ENCODE peak calls at places on chromosomes 12 and 14, in four cellular contexts. R is adrenal gland; B is naive thymus-derived CD4-positive, alpha-beta T cell; L is adipocyte. D is an unnamed sample. For H3K9me3, the result is how much of the 10 kb centered on the place peaks cover.

GRCh38 chr12:58529114-58529665 is 391.1 kb downstream of the LRIG3 start:
- DNase-seq in R (peak), B (no peak), L (peak), D (no peak)

GRCh38 chr14:103136076-103136340 is 12.7 kb downstream of the TNFAIP2 start:
- DNase-seq in R (no peak), B (no peak), L (no peak), D (no peak)

GRCh38 chr12:123120452-123121166 is 30.3 kb downstream of the PITPNM2 start:
- DNase-seq in R (peak), B (peak), L (no peak), D (no peak)

GRCh38 chr14:32991706-32992105 is 53.0 kb downstream of the NPAS3 start:
- DNase-seq in R (no peak), B (no peak), L (no peak), D (no peak)

GRCh38 chr12:89051065-89051677 is 301.1 kb downstream of the DUSP6 start:
- DNase-seq in R (peak), B (peak), L (peak), D (peak)

GRCh38 chr14:24634158-24634557 is at the start of gene GZMB:
- DNase-seq in R (peak), B (no peak), L (no peak), D (no peak)

GRCh38 chr12:31118347-31118830 is 44.7 kb downstream of the DDX11 start:
- DNase-seq in R (no peak), B (no peak), L (no peak), D (peak)

GRCh38 chr12:54961190-54961589 is 23.4 kb downstream of the TESPA1 start:
- DNase-seq in R (no peak), B (no peak), L (no peak), D (no peak)

GRCh38 chr12:24480766-24481449 is 468.0 kb downstream of the BCAT1 start:
- DNase-seq in R (no peak), B (no peak), L (no peak), D (no peak)

GRCh38 chr12:62267026-62267425 is 6.8 kb downstream of the USP15 start:
- DNase-seq in R (no peak), B (no peak), L (no peak), D (no peak)

GRCh38 chr12:129938089-129938488 is 34.3 kb upstream of the TMEM132D start:
- DNase-seq in R (no peak), B (no peak), L (no peak), D (no peak)

GRCh38 chr12:52347016-52347415 is 20.3 kb downstream of the KRT85 start:
- DNase-seq in R (no peak), B (no peak), L (no peak), D (no peak)

GRCh38 chr12:116138781-116139180 is 138.7 kb downstream of the MED13L start:
- DNase-seq in R (no peak), B (no peak), L (no peak), D (no peak)

GRCh38 chr12:16048511-16048910 is 137.4 kb downstream of the DERA start:
- DNase-seq in R (no peak), B (no peak), L (no peak), D (no peak)

GRCh38 chr12:28367326-28367725 is 177.1 kb downstream of the CCDC91 start:
- DNase-seq in R (no peak), B (no peak), L (no peak), D (no peak)

GRCh38 chr12:28369483-28369882 is 179.2 kb downstream of the CCDC91 start:
- DNase-seq in R (no peak), B (no peak), L (no peak), D (no peak)

GRCh38 chr12:28367993-28368392 is 177.7 kb downstream of the CCDC91 start:
- DNase-seq in R (no peak), B (no peak), L (no peak), D (no peak)
- H3K9me3 ChIP-seq in R (under half), B (under half), L (half or more), D (under half)

GRCh38 chr12:32253154-32253795 is 146.1 kb upstream of the FGD4 start:
- DNase-seq in R (no peak), B (no peak), L (no peak), D (no peak)

GRCh38 chr12:32252199-32253073 is 145.8 kb downstream of the BICD1 start:
- DNase-seq in R (no peak), B (no peak), L (no peak), D (no peak)

GRCh38 chr12:32254260-32254659 is 145.1 kb upstream of the FGD4 start:
- DNase-seq in R (no peak), B (no peak), L (no peak), D (no peak)

GRCh38 chr12:32261638-32262037 is 137.7 kb upstream of the FGD4 start:
- DNase-seq in R (no peak), B (no peak), L (no peak), D (no peak)

DNA sequence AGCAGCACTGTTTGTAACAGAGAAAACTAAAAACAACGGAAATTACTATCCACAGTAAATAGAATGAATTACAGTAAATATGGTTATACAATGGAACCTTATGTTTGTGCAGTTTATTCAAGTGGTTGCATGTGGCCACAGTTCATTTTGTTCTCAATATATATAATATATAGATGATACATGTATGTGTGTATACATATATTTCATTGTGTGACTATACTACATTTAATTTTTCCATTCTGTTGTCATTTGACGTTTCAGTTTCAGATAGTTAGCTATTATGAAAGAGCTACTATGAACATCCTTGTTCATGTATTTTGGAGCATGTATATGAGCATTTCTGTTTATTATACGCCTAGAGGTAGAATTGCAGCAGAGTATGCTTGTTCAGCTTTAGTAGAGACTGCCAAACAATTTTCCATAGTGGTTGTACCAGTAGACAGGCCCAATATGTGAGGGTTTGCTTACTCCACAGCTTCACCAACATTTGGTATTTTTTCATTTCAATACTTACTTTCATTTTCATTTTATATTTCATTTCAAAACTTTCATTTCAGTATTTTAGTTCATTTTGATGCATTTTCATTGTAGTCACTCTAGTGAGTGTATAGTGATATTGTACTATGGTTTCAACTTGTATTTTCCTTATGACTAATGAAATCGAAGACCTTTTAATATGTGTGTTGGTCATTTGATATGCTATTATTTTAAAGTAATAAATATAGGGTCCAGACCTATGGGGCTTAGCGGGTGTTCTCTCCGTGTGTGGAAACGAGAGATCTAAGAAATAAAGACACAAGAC is 141.5 kb upstream of the FGD4 start:
- DNase-seq in R (no peak), B (no peak), L (no peak), D (no peak)
- H3K9me3 ChIP-seq in R (under half), B (under half), L (under half), D (under half)

DNA sequence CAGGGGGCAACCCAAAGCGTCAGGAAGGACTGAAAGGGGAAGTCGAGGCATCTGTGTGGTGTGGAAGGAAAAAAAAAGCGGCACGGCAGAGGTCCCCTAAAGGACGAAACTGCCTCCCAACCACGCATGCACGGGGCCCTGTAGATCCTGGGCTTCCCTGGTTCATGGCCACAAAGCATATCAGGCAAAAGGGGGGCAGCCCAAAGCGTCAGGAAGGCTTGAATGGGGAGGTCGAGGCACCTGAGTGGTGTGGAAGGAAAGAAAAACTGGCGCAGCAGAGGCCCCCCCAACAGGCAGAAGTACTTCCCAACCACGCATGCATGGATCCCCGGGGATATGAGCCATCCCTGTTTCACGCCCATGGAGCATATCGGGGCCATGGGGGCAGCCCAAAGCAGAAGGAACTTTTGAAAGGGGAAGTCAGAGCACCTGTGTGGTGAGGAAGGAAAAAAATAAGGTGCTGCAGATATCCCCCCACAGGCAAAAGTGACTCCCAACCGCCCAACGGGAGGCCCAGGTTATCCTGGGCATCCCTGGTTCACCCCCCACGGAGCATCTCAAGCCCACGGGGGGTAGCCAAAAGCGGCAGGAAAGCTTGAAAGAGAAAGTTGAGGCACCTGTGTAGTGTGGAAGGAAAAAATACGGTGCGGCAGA is 581.2 kb downstream of the ALG10 start:
- DNase-seq in R (no peak), B (no peak), L (no peak), D (peak)
- H3K9me3 ChIP-seq in R (under half), B (under half), L (under half), D (under half)

GRCh38 chr12:41437578-41437977 is 249.5 kb downstream of the PDZRN4 start:
- DNase-seq in R (no peak), B (no peak), L (no peak), D (no peak)

GRCh38 chr12:41436076-41436475 is 248.0 kb downstream of the PDZRN4 start:
- DNase-seq in R (no peak), B (no peak), L (no peak), D (no peak)

GRCh38 chr12:41441180-41441579 is 253.1 kb downstream of the PDZRN4 start:
- DNase-seq in R (no peak), B (no peak), L (no peak), D (no peak)

GRCh38 chr12:41439858-41440257 is 251.7 kb downstream of the PDZRN4 start:
- DNase-seq in R (no peak), B (no peak), L (no peak), D (no peak)

DNA sequence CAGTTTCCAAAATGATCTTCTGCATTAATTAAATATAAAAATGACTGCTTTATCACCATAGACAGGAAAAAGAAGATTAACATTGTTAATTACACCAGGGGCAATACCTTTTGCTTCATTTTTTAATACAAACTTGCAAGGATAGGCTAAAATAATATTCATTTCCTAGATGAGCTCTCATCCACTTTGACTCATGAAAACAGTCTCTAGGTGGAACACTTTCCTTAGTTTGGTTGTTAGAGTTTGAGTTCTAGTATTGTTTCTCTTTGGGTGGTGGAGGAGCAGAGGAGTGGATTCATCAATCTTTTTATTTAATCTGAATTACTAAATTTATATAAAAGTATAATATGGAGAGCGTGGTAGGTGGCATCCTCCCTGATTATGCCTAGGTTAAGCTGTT is 251.0 kb downstream of the PDZRN4 start:
- DNase-seq in R (no peak), B (no peak), L (no peak), D (no peak)
- H3K9me3 ChIP-seq in R (under half), B (under half), L (under half), D (under half)

GRCh38 chr14:105844810-105845724 is 318.7 kb downstream of the TMEM121 start:
- DNase-seq in R (no peak), B (no peak), L (no peak), D (no peak)
- H3K9me3 ChIP-seq in R (under half), B (under half), L (under half), D (under half)

GRCh38 chr12:34363050-34363673 is 340.9 kb downstream of the ALG10 start:
- DNase-seq in R (no peak), B (no peak), L (no peak), D (no peak)
- H3K9me3 ChIP-seq in R (under half), B (under half), L (under half), D (under half)

GRCh38 chr14:57576498-57576897 is 82.8 kb upstream of the CCDC198 start:
- DNase-seq in R (no peak), B (no peak), L (no peak), D (no peak)
- H3K9me3 ChIP-seq in R (under half), B (under half), L (under half), D (under half)

GRCh38 chr12:34402899-34403705 is 380.8 kb downstream of the ALG10 start:
- DNase-seq in R (no peak), B (no peak), L (no peak), D (peak)
- H3K9me3 ChIP-seq in R (under half), B (under half), L (under half), D (under half)

DNA sequence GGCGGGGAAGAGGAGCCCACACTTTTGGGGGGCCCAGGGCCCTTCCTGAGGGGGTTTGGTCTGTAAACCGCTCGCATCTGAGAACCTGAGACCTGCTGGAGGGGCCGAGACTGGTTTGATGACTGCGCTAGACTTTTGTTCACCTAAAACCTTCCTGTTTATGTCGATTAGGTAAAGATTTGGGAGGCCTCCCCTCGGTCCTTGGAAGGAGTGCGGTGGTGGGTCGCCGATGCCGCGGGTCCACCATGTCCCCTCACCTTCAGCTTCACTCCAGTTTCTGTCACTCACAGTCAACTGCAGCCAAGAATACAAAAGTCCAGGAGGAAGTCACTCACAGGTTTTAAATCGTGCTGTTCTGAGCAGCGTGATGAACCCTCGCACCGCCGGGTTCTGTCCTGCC is 10.5 kb upstream of the GALNT9 start:
- DNase-seq in R (no peak), B (no peak), L (no peak), D (no peak)
- H3K9me3 ChIP-seq in R (under half), B (under half), L (under half), D (under half)

D was measured in T-helper 17 cell.